ENCODE peak calls at places on chromosomes 11 and 22, in eight cellular contexts. L is GM12865, A is left ventricle myocardium inferior, G is ovary, T is iris pigment epithelial cell, B is NCI-H1105, W is thoracic aorta, N is amygdala. C is an unnamed sample.
A peak's percentile ranks its signal among the peaks of the same experiment; 100 is the strongest.

GRCh38 chr11:111978028-111978771 is 41.1 kb downstream of the DIXDC1 start:
- DNase-seq in B (no peak), L (no peak), N (peak; percentile 59), W (no peak), G (peak; percentile 72), A (peak; percentile 37), T (peak; percentile 83), C (peak; percentile 80)

GRCh38 chr11:77871855-77872254 is 50.9 kb downstream of the AAMDC start:
- DNase-seq in N (no peak), G (no peak), T (no peak), B (no peak), L (no peak), A (no peak), W (no peak), C (no peak)

GRCh38 chr11:122192634-122193245 is 76.7 kb upstream of the BLID start:
- DNase-seq in W (no peak), T (peak; percentile 82), B (no peak), G (no peak), L (peak; percentile 21), N (no peak), A (no peak), C (no peak)

GRCh38 chr11:122207921-122208764 is 92.1 kb upstream of the BLID start:
- DNase-seq in T (peak; percentile 93), L (peak; percentile 4), G (no peak), W (no peak), B (no peak), N (no peak), A (no peak), C (peak; percentile 50)

GRCh38 chr11:14357843-14358728 is 897 bp downstream of the RRAS2 start:
- DNase-seq in A (peak; percentile 43), N (no peak), L (peak; percentile 57), G (peak; percentile 42), W (no peak), T (peak; percentile 69), B (peak; percentile 67), C (peak; percentile 49)

GRCh38 chr22:40199852-40200251 is 22.1 kb downstream of the TNRC6B start:
- DNase-seq in L (no peak), A (no peak), G (no peak), N (no peak), W (no peak), T (no peak), B (no peak), C (no peak)

GRCh38 chr11:61749607-61750217 is 2.7 kb upstream of the MYRF start:
- DNase-seq in W (no peak), L (no peak), T (no peak), B (no peak), A (no peak), N (peak; percentile 99), G (no peak), C (peak; percentile 23)

GRCh38 chr11:72306186-72306585 is 62.2 kb upstream of the PHOX2A start:
- DNase-seq in G (no peak), W (no peak), A (no peak), T (peak; percentile 11), L (no peak), N (no peak), B (no peak), C (no peak)

GRCh38 chr11:1499261-1499890 is 12.8 kb upstream of the MOB2 start:
- DNase-seq in T (no peak), A (no peak), N (no peak), B (no peak), G (no peak), W (no peak), L (no peak), C (no peak)

GRCh38 chr11:100878474-100878873 is 191.4 kb downstream of the ARHGAP42 start:
- DNase-seq in A (no peak), T (no peak), G (no peak), W (no peak), L (no peak), B (no peak), N (no peak), C (peak; percentile 58)

GRCh38 chr22:37032535-37033460 is 13.3 kb downstream of the MPST start:
- DNase-seq in N (no peak), L (no peak), T (peak; percentile 85), G (peak; percentile 82), B (no peak), W (no peak), A (no peak), C (no peak)

GRCh38 chr11:61912530-61912898 is 4.9 kb downstream of the RAB3IL1 start:
- DNase-seq in A (peak; percentile 25), N (no peak), T (no peak), B (no peak), W (no peak), G (peak; percentile 19), L (no peak), C (no peak)

GRCh38 chr11:2583605-2583958 is 116.2 kb downstream of the KCNQ1OT1 start:
- DNase-seq in L (no peak), B (no peak), A (peak; percentile 6), W (no peak), T (no peak), G (peak; percentile 11), N (no peak), C (no peak)

GRCh38 chr11:120563698-120564572 is 52.4 kb downstream of the GRIK4 start:
- DNase-seq in W (no peak), T (peak; percentile 33), B (peak; percentile 88), G (peak; percentile 78), N (peak; percentile 80), L (no peak), A (peak; percentile 34), C (no peak)

GRCh38 chr11:118609380-118610219 is 2.2 kb downstream of the PHLDB1 start:
- DNase-seq in A (no peak), L (peak; percentile 10), B (no peak), N (peak; percentile 67), G (no peak), T (peak; percentile 44), W (no peak), C (no peak)

GRCh38 chr11:67306769-67307544 is 3.6 kb downstream of the SSH3 start:
- DNase-seq in N (no peak), A (no peak), W (no peak), L (no peak), G (no peak), T (no peak), B (no peak), C (no peak)

GRCh38 chr22:20245577-20246367 is 22.3 kb downstream of the RTN4R start:
- DNase-seq in W (no peak), B (no peak), L (no peak), T (no peak), A (no peak), N (no peak), G (no peak), C (no peak)

GRCh38 chr11:76140912-76141574 is 65.3 kb downstream of the WNT11 start:
- DNase-seq in A (peak; percentile 57), T (no peak), G (no peak), W (no peak), L (no peak), N (peak; percentile 9), B (no peak), C (no peak)

GRCh38 chr22:31732089-31732829 is 17.7 kb downstream of the PRR14L start:
- DNase-seq in B (no peak), N (no peak), L (no peak), W (no peak), A (no peak), T (no peak), G (no peak), C (no peak)

GRCh38 chr22:22519591-22519990 is 479 bp downstream of the ZNF280A start:
- DNase-seq in L (no peak), T (no peak), G (no peak), B (no peak), W (no peak), N (no peak), A (no peak), C (no peak)

GRCh38 chr11:21412652-21413383 is 743.4 kb downstream of the NELL1 start:
- DNase-seq in A (no peak), W (no peak), B (no peak), N (no peak), L (peak; percentile 0), T (no peak), G (no peak), C (no peak)

GRCh38 chr11:45872513-45873356 is 12.7 kb upstream of the MAPK8IP1 start:
- DNase-seq in G (no peak), N (peak; percentile 39), L (peak; percentile 47), A (no peak), B (peak; percentile 55), W (no peak), T (peak; percentile 83), C (peak; percentile 82)

GRCh38 chr22:30445438-30445936 is 19.9 kb downstream of the MTFP1 start:
- DNase-seq in G (no peak), T (peak; percentile 63), B (no peak), N (no peak), W (no peak), A (no peak), L (no peak), C (no peak)

GRCh38 chr11:7609015-7609414 is 64.3 kb downstream of the CYB5R2 start:
- DNase-seq in G (no peak), W (no peak), L (no peak), B (no peak), A (no peak), T (no peak), N (no peak), C (no peak)

GRCh38 chr11:25198704-25199103 is 701.9 kb downstream of the LUZP2 start:
- DNase-seq in W (no peak), L (no peak), B (no peak), N (no peak), G (no peak), A (no peak), T (no peak), C (no peak)

GRCh38 chr22:41939981-41940852 is 6.7 kb downstream of the CENPM start:
- DNase-seq in N (peak; percentile 38), W (no peak), T (no peak), G (no peak), B (no peak), L (peak; percentile 98), A (no peak), C (no peak)

GRCh38 chr11:123253909-123254308 is 58.9 kb upstream of the CLMP start:
- DNase-seq in G (no peak), B (no peak), L (no peak), N (no peak), W (no peak), A (no peak), T (peak; percentile 87), C (no peak)